ENCODE peak calls at places on chromosomes 11 and 22, in four cellular contexts. C is cardiac muscle cell; U is CD8-positive, alpha-beta T cell; R is activated T-cell treated with anti-CD3 and anti-CD28 coated beads, Interleukin-2, amount 50 U/mL, for 24 hours. N is an unnamed sample.
A peak's percentile ranks its signal among the peaks of the same experiment; 100 is the strongest.

GRCh38 chr22:26330971-26331625 is 98.0 kb upstream of the ASPHD2 start:
- DNase-seq in C (peak; percentile 51), U (peak; percentile 43), R (peak; percentile 62), N (peak; percentile 15)

GRCh38 chr22:31233001-31233400 is 20.9 kb downstream of the LIMK2 start:
- DNase-seq in C (no peak), U (no peak), R (no peak), N (no peak)

GRCh38 chr22:18994780-18995711 is 59.0 kb upstream of the PRODH start:
- DNase-seq in C (no peak), U (no peak), R (no peak), N (no peak)

GRCh38 chr11:113378692-113379091 is 8.9 kb upstream of the ANKK1 start:
- DNase-seq in C (no peak), U (no peak), R (no peak), N (no peak)

GRCh38 chr11:62953811-62954210 is 31.0 kb downstream of the SLC22A6 start:
- DNase-seq in C (peak; percentile 60), U (no peak), R (no peak), N (no peak)

GRCh38 chr11:77299528-77299993 is 1.9 kb downstream of the GDPD4 start:
- DNase-seq in C (no peak), U (no peak), R (no peak), N (no peak)

GRCh38 chr22:22865311-22866072 is 22.1 kb upstream of the IGLL5 start:
- DNase-seq in C (peak; percentile 16), U (peak; percentile 11), R (no peak), N (no peak)

GRCh38 chr11:116731097-116731761 is 41.6 kb downstream of the BUD13 start:
- DNase-seq in C (peak; percentile 18), U (no peak), R (no peak), N (no peak)

GRCh38 chr22:49976439-49977175 is 16.0 kb downstream of the PIM3 start:
- DNase-seq in C (no peak), U (no peak), R (peak; percentile 61), N (peak; percentile 3)

GRCh38 chr11:72576196-72576595 is 98.0 kb downstream of the PDE2A start:
- DNase-seq in C (no peak), U (no peak), R (no peak), N (no peak)

GRCh38 chr11:64304316-64305072 is 830 bp upstream of the ESRRA start:
- DNase-seq in C (peak; percentile 93), U (peak; percentile 89), R (peak; percentile 96), N (peak; percentile 92)

GRCh38 chr11:16346975-16347374 is 9.4 kb downstream of the SOX6 start:
- DNase-seq in C (no peak), U (no peak), R (no peak), N (no peak)

GRCh38 chr11:131748146-131749050 is 378.0 kb downstream of the NTM start:
- DNase-seq in C (peak; percentile 78), U (no peak), R (no peak), N (no peak)

GRCh38 chr22:50469377-50470305 is 5.2 kb downstream of the SBF1 start:
- DNase-seq in C (peak; percentile 39), U (peak; percentile 97), R (peak; percentile 92), N (peak; percentile 97)

GRCh38 chr11:110125632-110126031 is 32.4 kb downstream of the ZC3H12C start:
- DNase-seq in C (peak; percentile 80), U (no peak), R (no peak), N (no peak)

GRCh38 chr11:122287401-122287800 is 171.4 kb upstream of the BLID start:
- DNase-seq in C (no peak), U (no peak), R (no peak), N (no peak)